ENCODE peak calls at places on chromosome 17, in seven cellular contexts. E is CD8-positive, alpha-beta T cell; T is A549; K is cardiac muscle cell; Y is GM12865; C is AG10803; J is AG04450. S is an unnamed sample.

GRCh38 chr17:44198721-44199552 is 747 bp downstream of the ATXN7L3 start:
- DNase-seq in K (peak; percentile 81), E (peak; percentile 52), T (peak; percentile 70), C (peak; percentile 42), J (no peak), Y (peak; percentile 79), S (no peak)

GRCh38 chr17:2192367-2193028 is 111.1 kb downstream of the SMG6 start:
- DNase-seq in E (peak; percentile 66), K (no peak), Y (peak; percentile 87), J (peak; percentile 93), C (peak; percentile 98), T (peak; percentile 76), S (peak; percentile 94)

GRCh38 chr17:30345089-30345433 is 11.2 kb upstream of the TMIGD1 start:
- DNase-seq in J (no peak), T (no peak), E (no peak), Y (no peak), K (no peak), C (no peak), S (no peak)

GRCh38 chr17:2963332-2964027 is 99.9 kb downstream of the OR1D5 start:
- DNase-seq in K (no peak), Y (no peak), E (no peak), J (no peak), T (no peak), C (no peak), S (no peak)

GRCh38 chr17:1094591-1094990 is 85.2 kb downstream of the ABR start:
- DNase-seq in K (no peak), E (no peak), Y (no peak), C (no peak), J (no peak), T (no peak), S (no peak)

GRCh38 chr17:67942810-67943209 is 53.5 kb downstream of the C17orf58 start:
- DNase-seq in C (no peak), Y (no peak), E (no peak), K (peak; percentile 7), T (peak; percentile 32), J (no peak), S (no peak)

GRCh38 chr17:1315891-1316403 is 36.5 kb downstream of the TRARG1 start:
- DNase-seq in J (no peak), K (no peak), C (no peak), T (no peak), Y (no peak), E (no peak), S (no peak)

GRCh38 chr17:31486351-31487062 is 95.0 kb downstream of the RAB11FIP4 start:
- DNase-seq in T (no peak), E (no peak), Y (peak; percentile 23), K (no peak), J (no peak), C (no peak), S (no peak)

GRCh38 chr17:44279586-44280344 is 11.8 kb upstream of the SLC4A1 start:
- DNase-seq in K (peak; percentile 35), J (peak; percentile 27), Y (peak; percentile 93), T (peak; percentile 51), E (peak; percentile 10), C (peak; percentile 84), S (peak; percentile 42)

GRCh38 chr17:81030726-81031570 is 4.0 kb upstream of the BAIAP2 start:
- DNase-seq in J (no peak), E (no peak), Y (no peak), C (no peak), T (no peak), K (no peak), S (no peak)

GRCh38 chr17:29918922-29919856 is 10.8 kb downstream of the SSH2 start:
- DNase-seq in C (peak; percentile 56), E (no peak), Y (no peak), K (no peak), J (no peak), T (no peak), S (no peak)

GRCh38 chr17:43015579-43015978 is 6.6 kb downstream of the VAT1 start:
- DNase-seq in K (no peak), E (no peak), Y (no peak), C (no peak), T (no peak), J (no peak), S (no peak)

DNA sequence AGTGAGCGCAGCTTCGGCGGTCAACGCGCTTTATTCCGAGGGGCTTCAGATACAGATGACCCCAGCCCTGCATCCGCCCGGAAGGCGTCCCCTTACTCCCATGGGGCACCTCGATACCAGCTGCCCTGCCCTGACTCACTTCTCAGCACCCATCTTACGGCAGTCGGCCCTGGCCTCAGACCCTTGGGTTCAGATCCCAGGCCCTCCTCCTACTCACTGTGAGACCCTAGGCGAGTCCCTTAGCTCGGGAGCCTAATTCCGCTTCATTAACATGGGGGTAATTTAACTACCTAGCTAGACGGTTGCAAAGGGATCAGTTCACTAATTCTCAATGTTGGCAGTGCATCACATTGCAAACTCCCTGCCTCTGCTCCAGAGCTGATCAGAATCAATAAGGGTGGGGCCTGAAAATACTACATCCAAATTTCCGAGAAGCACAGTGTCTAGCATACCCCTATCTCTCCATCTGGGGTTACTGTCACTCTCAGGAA is 281 bp upstream of the FLOT2 start:
- DNase-seq in K (no peak), C (no peak), Y (no peak), T (no peak), J (no peak), E (peak; percentile 40), S (no peak)
- TF ChIP-seq CTCF in K (no peak), C (no peak), Y (no peak), T (no peak), J (no peak), E (no peak), S (no peak)

DNA sequence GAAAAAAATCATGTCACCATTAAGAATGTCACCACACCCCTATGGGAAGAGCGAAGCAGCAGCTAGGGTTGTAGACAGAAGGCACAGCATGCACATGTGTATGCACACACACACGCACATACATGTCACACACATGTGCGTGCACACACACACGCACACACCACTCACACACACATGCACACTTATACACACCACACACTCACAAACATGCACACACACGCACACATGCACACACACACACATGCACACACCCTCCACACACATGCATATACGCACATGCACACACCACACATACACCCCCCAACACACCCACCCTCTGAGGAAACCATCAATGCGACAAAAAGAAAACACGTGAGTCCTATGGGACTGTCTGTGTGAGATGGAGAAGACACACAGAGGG is 205.4 kb downstream of the ENGASE start:
- DNase-seq in J (no peak), Y (no peak), E (no peak), K (no peak), C (no peak), T (no peak), S (no peak)
- H3K4me3 ChIP-seq in J (no peak overlapping the region), Y (no peak overlapping the region), E (no peak overlapping the region), K (no peak overlapping the region), C (no peak overlapping the region), T (no peak overlapping the region), S (no peak overlapping the region)

GRCh38 chr17:48107137-48108055 is at the start of gene SNX11:
- DNase-seq in C (peak; percentile 70), J (peak; percentile 55), K (peak; percentile 95), E (peak; percentile 93), Y (peak; percentile 92), T (peak; percentile 90), S (peak; percentile 64)
- TF ChIP-seq CTCF in C (no peak), J (no peak), K (no peak), E (no peak), Y (no peak), T (no peak), S (peak; percentile 2)

GRCh38 chr17:48718162-48718780 is 4.0 kb downstream of the PRAC1 start:
- DNase-seq in K (peak; percentile 40), J (no peak), Y (no peak), C (no peak), T (no peak), E (no peak), S (no peak)
- H3K4me3 ChIP-seq in K (no peak overlapping the region), J (no peak overlapping the region), Y (no peak overlapping the region), C (no peak overlapping the region), T (no peak overlapping the region), E (no peak overlapping the region), S (no peak overlapping the region)

DNA sequence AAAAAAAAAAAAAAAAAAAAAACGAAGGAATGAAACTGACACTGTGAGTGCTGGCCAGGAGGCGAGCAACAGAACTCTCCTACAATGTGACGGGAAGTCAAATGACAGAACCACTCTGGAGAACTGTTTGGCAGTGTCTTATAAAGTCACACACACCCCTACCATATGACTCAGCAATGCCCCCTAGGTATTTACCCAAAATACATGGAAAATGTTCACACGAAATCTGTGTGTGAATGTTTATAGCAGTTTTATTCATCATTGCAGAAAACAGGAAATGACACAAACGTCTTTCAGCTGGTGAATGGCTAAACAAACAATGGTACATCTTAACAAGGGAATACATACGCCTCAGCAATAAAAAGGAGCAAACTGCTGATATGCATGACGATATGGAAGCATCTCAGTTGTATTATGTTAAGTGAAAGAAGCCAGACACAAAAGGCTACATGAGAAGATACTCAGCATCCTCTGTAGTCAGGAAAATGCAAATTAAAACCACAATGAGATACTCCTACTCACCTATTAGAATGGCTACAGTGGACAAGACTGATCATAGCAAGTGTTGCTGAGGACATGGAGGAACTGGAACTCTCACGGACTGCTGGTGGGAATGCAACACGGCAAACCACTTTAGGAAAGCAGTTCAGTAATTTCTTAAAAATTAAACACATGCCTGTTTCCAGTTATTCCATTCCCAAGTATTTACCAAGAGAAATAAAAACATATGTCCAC is 74.7 kb downstream of the TBC1D16 start:
- DNase-seq in T (peak; percentile 33), E (no peak), C (no peak), J (no peak), K (no peak), Y (no peak), S (no peak)
- TF ChIP-seq CTCF in T (no peak), E (no peak), C (no peak), J (no peak), K (no peak), Y (no peak), S (no peak)

GRCh38 chr17:38741853-38742421 is 6.2 kb downstream of the PCGF2 start:
- DNase-seq in Y (no peak), J (no peak), E (no peak), T (no peak), K (no peak), C (peak; percentile 35), S (peak; percentile 55)
- H3K4me3 ChIP-seq in Y (no peak overlapping the region), J (no peak overlapping the region), E (no peak overlapping the region), T (no peak overlapping the region), K (no peak overlapping the region), C (no peak overlapping the region), S (no peak overlapping the region)

DNA sequence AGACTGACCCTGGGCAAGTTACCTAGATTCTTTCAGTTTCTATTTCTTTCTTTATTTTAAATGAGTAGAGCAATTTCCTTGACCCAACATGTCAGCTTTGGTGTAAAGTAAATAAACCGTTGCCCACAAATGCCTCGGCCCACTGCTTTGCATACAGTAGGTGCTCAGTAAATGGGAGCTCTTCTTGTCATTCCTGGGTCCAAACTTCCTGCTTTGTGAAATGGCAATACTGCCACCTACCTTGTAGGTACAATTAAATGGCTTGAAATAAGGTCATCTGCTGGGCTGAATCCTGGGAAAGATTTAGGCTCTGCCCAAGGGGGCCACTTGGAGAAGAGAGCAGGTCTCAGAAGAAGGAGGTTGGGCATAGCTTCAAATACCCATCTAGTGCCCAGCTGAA is 253.0 kb downstream of the HS3ST3B1 start:
- DNase-seq in J (no peak), T (peak; percentile 14), Y (no peak), E (no peak), K (no peak), C (no peak), S (no peak)
- TF ChIP-seq CTCF in J (no peak), T (no peak), Y (no peak), E (no peak), K (no peak), C (no peak), S (no peak)